ENCODE peak calls at places on chromosome 2, in eight cellular contexts. D is HEK293T; S is EL; O is left colon; A is stimulated activated CD4-positive, alpha-beta T cell treated with anti-CD3 and anti-CD28 coated beads, Interleukin-2, amount 100 ng/mL, for 48 hours; W is stimulated activated CD8-positive, alpha-beta memory T cell treated with anti-CD3 and anti-CD28 coated beads, Interleukin-4, amount 100 ng/mL, for 1 hour; I is activated CD4-positive, alpha-beta T cell treated with anti-CD3 and anti-CD28 coated beads, Interleukin-2, amount 50 U/mL, for 1 hour; L is neuronal stem cell. K is an unnamed sample.

GRCh38 chr2:38626326-38627031 is 23.8 kb upstream of the HNRNPLL start:
- DNase-seq in D (no peak), S (no peak), O (no peak), A (no peak), W (no peak), I (peak; percentile 16), L (no peak), K (no peak)

GRCh38 chr2:96389728-96390127 is 54.2 kb downstream of the NCAPH start:
- DNase-seq in D (no peak), S (no peak), O (no peak), A (no peak), W (no peak), I (no peak), L (no peak), K (no peak)

GRCh38 chr2:55014962-55015939 is 35.0 kb downstream of the RTN4 start:
- DNase-seq in D (peak; percentile 63), S (peak; percentile 79), O (peak; percentile 43), A (no peak), W (no peak), I (peak; percentile 24), L (no peak), K (no peak)

GRCh38 chr2:18588802-18589201 is 567 bp downstream of the NT5C1B start:
- DNase-seq in D (no peak), S (no peak), O (no peak), A (no peak), W (no peak), I (no peak), L (no peak), K (no peak)

GRCh38 chr2:45874324-45874723 is 222.8 kb downstream of the PRKCE start:
- DNase-seq in D (no peak), S (no peak), O (peak; percentile 26), A (no peak), W (no peak), I (no peak), L (no peak), K (no peak)

GRCh38 chr2:206799083-206799482 is 33.7 kb downstream of the FASTKD2 start:
- DNase-seq in D (no peak), S (no peak), O (no peak), A (no peak), W (no peak), I (no peak), L (no peak), K (no peak)

GRCh38 chr2:237486819-237487448 is at the start of gene MLPH:
- DNase-seq in D (no peak), S (peak; percentile 62), O (peak; percentile 79), A (no peak), W (no peak), I (no peak), L (peak; percentile 29), K (no peak)

GRCh38 chr2:136670-137069 is 90.4 kb upstream of the FAM110C start:
- DNase-seq in D (no peak), S (no peak), O (no peak), A (no peak), W (no peak), I (no peak), L (no peak), K (no peak)

GRCh38 chr2:171279983-171280790 is 119.5 kb upstream of the TLK1 start:
- DNase-seq in D (no peak), S (no peak), O (no peak), A (no peak), W (no peak), I (no peak), L (no peak), K (no peak)

GRCh38 chr2:67571785-67572718 is 174.9 kb downstream of the ETAA1 start:
- DNase-seq in D (no peak), S (peak; percentile 35), O (no peak), A (no peak), W (no peak), I (no peak), L (no peak), K (no peak)

GRCh38 chr2:234643407-234643806 is 146.5 kb upstream of the ARL4C start:
- DNase-seq in D (no peak), S (no peak), O (no peak), A (no peak), W (no peak), I (no peak), L (no peak), K (no peak)

GRCh38 chr2:238060096-238060541 is 682 bp upstream of the SCLY start:
- DNase-seq in D (no peak), S (peak; percentile 40), O (no peak), A (no peak), W (no peak), I (no peak), L (no peak), K (no peak)

GRCh38 chr2:71505770-71506140 is 52.4 kb downstream of the DYSF start:
- DNase-seq in D (no peak), S (no peak), O (no peak), A (no peak), W (no peak), I (no peak), L (no peak), K (no peak)

GRCh38 chr2:215401896-215402379 is 33.9 kb downstream of the FN1 start:
- DNase-seq in D (no peak), S (peak; percentile 87), O (no peak), A (no peak), W (no peak), I (no peak), L (no peak), K (no peak)

GRCh38 chr2:95539290-95539689 is 52.5 kb upstream of the TRIM43 start:
- DNase-seq in D (no peak), S (no peak), O (no peak), A (no peak), W (no peak), I (no peak), L (no peak), K (no peak)

GRCh38 chr2:29360016-29360784 is 245.0 kb downstream of the CLIP4 start:
- DNase-seq in D (no peak), S (no peak), O (no peak), A (no peak), W (no peak), I (no peak), L (no peak), K (no peak)

GRCh38 chr2:108580079-108580478 is 45.8 kb downstream of the LIMS1 start:
- DNase-seq in D (no peak), S (no peak), O (no peak), A (no peak), W (no peak), I (no peak), L (no peak), K (no peak)

GRCh38 chr2:177254433-177255226 is 9.9 kb downstream of the NFE2L2 start:
- DNase-seq in D (peak; percentile 66), S (peak; percentile 70), O (peak; percentile 82), A (no peak), W (no peak), I (no peak), L (peak; percentile 39), K (no peak)